ENCODE peak calls at places on chromosomes 11 and 22, in nine cellular contexts. P is activated CD4-positive, alpha-beta T cell treated with anti-CD3 and anti-CD28 coated beads, Interleukin-2, amount 50 U/mL, for 4 hours; I is A549; Z is fibroblast of mammary gland; Q is aorta; T is T-helper 2 cell; W is frontal cortex; X is HTR-8/SVneo; Y is stimulated activated CD8-positive, alpha-beta memory T cell treated with anti-CD3 and anti-CD28 coated beads, Interleukin-7, amount 100 ng/mL, for 24 hours. M is an unnamed sample.

GRCh38 chr22:41822289-41823057 is 10.4 kb upstream of the SREBF2 start:
- DNase-seq in X (peak; percentile 41), Y (no peak), W (peak; percentile 49), T (no peak), Q (no peak), P (peak; percentile 31), I (peak; percentile 62), Z (peak; percentile 85), M (peak; percentile 79)

GRCh38 chr11:34332524-34332923 is 25.3 kb downstream of the ABTB2 start:
- DNase-seq in W (no peak), X (no peak), Z (no peak), P (no peak), T (no peak), Y (no peak), I (no peak), Q (no peak), M (no peak)

GRCh38 chr11:64186205-64187165 is 514 bp downstream of the STIP1 start:
- DNase-seq in I (no peak), X (no peak), P (no peak), Q (no peak), Y (no peak), T (no peak), W (no peak), Z (no peak), M (no peak)

GRCh38 chr11:67584205-67584880 is 731 bp downstream of the GSTP1 start:
- DNase-seq in I (no peak), Z (peak; percentile 55), P (no peak), W (peak; percentile 40), Y (no peak), X (no peak), Q (peak; percentile 90), T (no peak), M (no peak)

GRCh38 chr11:116357769-116358544 is 414.8 kb downstream of the BUD13 start:
- DNase-seq in Y (no peak), X (no peak), I (peak; percentile 26), P (no peak), Q (peak; percentile 51), Z (peak; percentile 1), W (no peak), T (no peak), M (no peak)

GRCh38 chr11:95792200-95792599 is 1.9 kb downstream of the CEP57 start:
- DNase-seq in Z (no peak), X (no peak), I (no peak), Q (no peak), P (no peak), W (no peak), T (no peak), Y (no peak), M (no peak)

GRCh38 chr11:35178862-35179261 is 39.9 kb downstream of the CD44 start:
- DNase-seq in Z (peak; percentile 69), T (no peak), I (no peak), Q (no peak), X (no peak), P (peak; percentile 40), W (no peak), Y (no peak), M (peak; percentile 34)

GRCh38 chr22:32625985-32626384 is 151.4 kb downstream of the FBXO7 start:
- DNase-seq in W (no peak), T (no peak), X (no peak), I (no peak), Q (no peak), P (no peak), Z (no peak), Y (no peak), M (no peak)

GRCh38 chr22:47022075-47022473 is 259.6 kb downstream of the TBC1D22A start:
- DNase-seq in Y (no peak), P (no peak), X (no peak), W (peak; percentile 31), T (no peak), Q (no peak), I (no peak), Z (no peak), M (peak; percentile 21)